ENCODE peak calls at places on chromosomes 11 and 22, in four cellular contexts. U is fibroblast of mammary gland, M is fibroblast of the aortic adventitia, I is heart right ventricle. N is an unnamed sample.

GRCh38 chr11:69468236-69468635 is 13.2 kb upstream of the LINC01488 start:
- DNase-seq in U (no peak), M (no peak), I (no peak), N (no peak)

GRCh38 chr22:23251445-23252093 is 71.3 kb downstream of the BCR start:
- DNase-seq in U (peak), M (peak), I (no peak), N (no peak)

GRCh38 chr22:25749420-25750169 is 7.6 kb downstream of the MYO18B start:
- DNase-seq in U (no peak), M (peak), I (no peak), N (no peak)

GRCh38 chr11:59787816-59788215 is 22.8 kb downstream of the MRPL16 start:
- DNase-seq in U (peak), M (peak), I (no peak), N (peak)

GRCh38 chr22:26903030-26903856 is 245.9 kb downstream of the MIAT start:
- DNase-seq in U (no peak), M (no peak), I (no peak), N (no peak)

GRCh38 chr11:60175860-60176275 is 7.0 kb downstream of the MS4A6A start:
- DNase-seq in U (no peak), M (no peak), I (no peak), N (no peak)

GRCh38 chr11:23846902-23847422 is 649.9 kb upstream of the LUZP2 start:
- DNase-seq in U (no peak), M (peak), I (no peak), N (no peak)

GRCh38 chr11:50075856-50076255 is 43.2 kb downstream of the OR4C45 start:
- DNase-seq in U (no peak), M (peak), I (no peak), N (no peak)

GRCh38 chr11:6438979-6439571 is 1.7 kb downstream of the HPX start:
- DNase-seq in U (peak), M (peak), I (no peak), N (peak)

GRCh38 chr11:123718075-123718868 is 23.2 kb downstream of the ZNF202 start:
- DNase-seq in U (no peak), M (peak), I (no peak), N (no peak)

GRCh38 chr11:34788642-34789041 is 127.5 kb downstream of the APIP start:
- DNase-seq in U (no peak), M (no peak), I (no peak), N (no peak)

GRCh38 chr11:70159612-70160570 is 43.2 kb upstream of the FADD start:
- DNase-seq in U (peak), M (peak), I (no peak), N (no peak)

GRCh38 chr11:19474954-19475811 is 234.4 kb upstream of the E2F8 start:
- DNase-seq in U (no peak), M (no peak), I (no peak), N (no peak)

GRCh38 chr22:48853627-48854240 is 973.9 kb downstream of the BRD1 start:
- DNase-seq in U (no peak), M (no peak), I (no peak), N (no peak)

GRCh38 chr11:115933564-115933963 is 429.3 kb upstream of the CADM1 start:
- DNase-seq in U (no peak), M (no peak), I (no peak), N (no peak)

GRCh38 chr11:131495417-131495816 is 125.0 kb downstream of the NTM start:
- DNase-seq in U (no peak), M (no peak), I (peak), N (no peak)

GRCh38 chr11:117876341-117877119 is at the start of gene FXYD6:
- DNase-seq in U (no peak), M (no peak), I (peak), N (no peak)

GRCh38 chr11:87299041-87299481 is 261.3 kb downstream of the TMEM135 start:
- DNase-seq in U (no peak), M (no peak), I (no peak), N (no peak)

GRCh38 chr22:42399315-42400271 is 32.6 kb downstream of the NFAM1 start:
- DNase-seq in U (no peak), M (no peak), I (peak), N (no peak)

GRCh38 chr11:113006916-113007445 is 45.8 kb downstream of the NCAM1 start:
- DNase-seq in U (no peak), M (no peak), I (no peak), N (no peak)

GRCh38 chr11:86610559-86611341 is 61.7 kb downstream of the ME3 start:
- DNase-seq in U (no peak), M (no peak), I (no peak), N (no peak)

GRCh38 chr11:67649634-67650540 is 643 bp downstream of the ACY3 start:
- DNase-seq in U (no peak), M (no peak), I (no peak), N (no peak)

GRCh38 chr11:57340228-57340627 is 2.1 kb downstream of the P2RX3 start:
- DNase-seq in U (peak), M (no peak), I (no peak), N (no peak)

GRCh38 chr11:62337682-62338181 is 484 bp downstream of the ASRGL1 start:
- DNase-seq in U (no peak), M (no peak), I (peak), N (no peak)

GRCh38 chr11:93370260-93370659 is 39.7 kb downstream of the DEUP1 start:
- DNase-seq in U (peak), M (peak), I (no peak), N (no peak)

DNA sequence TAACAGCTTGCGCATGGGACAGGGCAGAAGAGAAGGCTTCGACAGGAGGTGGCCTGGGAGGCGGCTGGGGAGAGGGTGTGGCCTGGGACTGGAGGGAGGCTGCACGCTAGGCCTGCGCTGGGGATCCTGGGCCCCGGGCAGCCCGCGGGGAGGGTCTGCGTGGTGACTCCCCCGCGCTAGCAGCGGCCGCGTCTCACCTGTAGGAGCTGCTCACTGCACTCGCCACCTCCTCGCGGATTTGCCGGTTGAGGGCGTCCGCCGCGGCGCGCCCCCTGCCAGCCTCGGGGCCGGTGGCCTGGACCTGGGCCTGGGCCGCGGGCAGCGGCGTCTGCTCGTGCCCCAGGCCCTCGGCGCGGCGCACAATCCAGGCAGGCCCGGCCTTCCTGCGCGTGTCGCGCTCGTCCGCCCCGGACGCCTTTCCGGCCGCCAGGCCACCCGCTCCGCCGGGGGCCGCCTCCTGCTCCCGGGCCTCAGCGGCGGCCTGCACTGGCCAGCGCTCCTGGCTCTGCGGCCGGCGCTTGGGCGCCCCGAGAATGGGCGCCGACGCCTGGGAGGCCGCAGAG is 1.5 kb downstream of the MAP6 start:
- DNase-seq in U (no peak), M (no peak), I (peak), N (no peak)
- H3K4me3 ChIP-seq in U (peak), M (peak), I (peak), N (peak)

GRCh38 chr11:73343076-73343833 is 32.9 kb upstream of the RELT start:
- DNase-seq in U (no peak), M (no peak), I (no peak), N (no peak)
- H3K4me3 ChIP-seq in U (no peak), M (no peak), I (peak), N (no peak)

GRCh38 chr22:19176732-19177131 is 1.8 kb downstream of the SLC25A1 start:
- DNase-seq in U (no peak), M (no peak), I (no peak), N (no peak)
- H3K4me3 ChIP-seq in U (peak), M (peak), I (peak), N (peak)

DNA sequence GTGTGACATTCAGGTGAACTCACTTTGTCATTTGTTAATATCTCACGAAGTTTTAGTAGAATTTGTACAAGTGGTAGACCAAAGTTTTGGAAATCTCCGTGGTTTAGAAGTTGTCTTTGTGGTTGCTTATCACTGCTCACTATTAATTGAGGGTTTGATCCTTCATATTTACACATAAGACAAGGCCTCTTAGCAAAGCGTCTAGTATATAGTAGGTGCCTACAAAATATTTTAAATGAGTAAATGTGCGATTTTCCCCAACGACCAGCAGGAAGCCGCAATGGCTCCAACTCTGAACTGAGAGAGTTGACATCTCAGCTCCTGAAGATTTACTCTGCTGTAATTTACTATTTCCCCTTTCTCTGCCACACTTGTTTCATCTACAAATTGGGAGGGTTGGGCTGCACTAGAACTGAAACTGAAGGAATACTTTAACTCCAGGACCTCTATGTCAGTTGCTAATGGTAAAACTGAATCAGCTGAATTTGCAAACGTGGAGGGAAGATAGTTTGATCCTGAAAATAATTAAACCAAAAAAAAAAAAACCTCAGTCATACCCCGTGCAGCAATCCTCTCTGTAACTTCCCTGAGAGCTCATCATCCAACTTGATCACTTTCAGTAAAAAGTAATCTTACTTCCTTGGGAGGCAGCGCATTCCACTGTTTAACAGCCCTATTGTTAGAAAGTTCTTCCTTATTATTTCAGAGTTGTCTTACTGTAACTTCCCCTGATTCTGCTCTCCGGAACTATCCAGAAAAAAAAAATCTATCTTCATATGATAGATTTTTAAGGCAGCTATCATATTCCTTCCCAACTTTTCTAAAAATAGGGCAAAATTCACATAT is 1.3 kb upstream of the SBF2 start:
- DNase-seq in U (no peak), M (no peak), I (no peak), N (no peak)
- H3K4me3 ChIP-seq in U (peak), M (peak), I (peak), N (peak)

DNA sequence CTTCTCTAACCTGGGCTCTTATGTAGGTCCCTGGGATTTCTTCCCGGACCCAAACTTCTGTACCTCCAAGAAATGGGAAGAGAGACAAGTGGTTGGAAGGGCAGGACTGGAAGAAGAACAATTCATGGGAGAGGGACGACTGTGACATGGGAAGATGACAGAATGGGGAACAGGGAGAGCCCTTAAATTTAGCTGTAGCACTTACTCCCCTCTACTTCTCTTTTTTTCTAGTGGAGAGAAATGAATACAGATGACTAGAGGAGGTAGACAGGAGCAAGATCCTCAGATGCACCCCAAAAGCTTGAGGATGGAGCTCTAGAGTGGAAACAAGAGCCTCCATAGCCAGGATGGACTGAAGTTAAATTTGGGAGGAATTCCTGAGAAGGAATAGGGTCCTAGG is 2.3 kb downstream of the RHOG start:
- DNase-seq in U (no peak), M (no peak), I (no peak), N (no peak)
- H3K4me3 ChIP-seq in U (no peak), M (no peak), I (peak), N (no peak)

GRCh38 chr11:58574851-58575250 is 805 bp downstream of the LPXN start:
- DNase-seq in U (peak), M (peak), I (no peak), N (no peak)
- H3K4me3 ChIP-seq in U (peak), M (no peak), I (no peak), N (no peak)